ENCODE peak calls at places on chromosomes 1 and 21, in four cellular contexts. J is mesothelial cell of epicardium; F is CD8-positive, alpha-beta T cell; B is nephron progenitor cell. P is an unnamed sample.

GRCh38 chr21:35627462-35627861 is 432.9 kb downstream of the SETD4 start:
- DNase-seq in B (no peak), J (no peak), F (no peak), P (no peak)

GRCh38 chr1:240946926-240947325 is 335.0 kb upstream of the GREM2 start:
- DNase-seq in B (peak), J (no peak), F (no peak), P (peak)

GRCh38 chr1:43172532-43172972 is 422 bp downstream of the CFAP57 start:
- DNase-seq in B (peak), F (peak), J (no peak), P (peak)

GRCh38 chr1:203273206-203273868 is 32.0 kb upstream of the BTG2 start:
- DNase-seq in J (peak), B (peak), F (peak), P (peak)

GRCh38 chr1:84956655-84957054 is 40.3 kb downstream of the MCOLN2 start:
- DNase-seq in J (no peak), B (no peak), F (no peak), P (no peak)

GRCh38 chr1:145961425-145962156 is 2.8 kb downstream of the ANKRD34A start:
- DNase-seq in F (peak), B (peak), J (no peak), P (no peak)

GRCh38 chr1:164765557-164765956 is 206.6 kb downstream of the PBX1 start:
- DNase-seq in B (no peak), F (no peak), J (no peak), P (no peak)

GRCh38 chr1:165129568-165130164 is 226.8 kb downstream of the LMX1A start:
- DNase-seq in J (peak), B (peak), F (no peak), P (peak)

GRCh38 chr1:194466706-194467105 is 1280.3 kb upstream of the B3GALT2 start:
- DNase-seq in J (no peak), B (no peak), F (no peak), P (no peak)

GRCh38 chr1:20494609-20495311 is 8.8 kb upstream of the CAMK2N1 start:
- DNase-seq in J (no peak), B (no peak), F (no peak), P (no peak)

DNA sequence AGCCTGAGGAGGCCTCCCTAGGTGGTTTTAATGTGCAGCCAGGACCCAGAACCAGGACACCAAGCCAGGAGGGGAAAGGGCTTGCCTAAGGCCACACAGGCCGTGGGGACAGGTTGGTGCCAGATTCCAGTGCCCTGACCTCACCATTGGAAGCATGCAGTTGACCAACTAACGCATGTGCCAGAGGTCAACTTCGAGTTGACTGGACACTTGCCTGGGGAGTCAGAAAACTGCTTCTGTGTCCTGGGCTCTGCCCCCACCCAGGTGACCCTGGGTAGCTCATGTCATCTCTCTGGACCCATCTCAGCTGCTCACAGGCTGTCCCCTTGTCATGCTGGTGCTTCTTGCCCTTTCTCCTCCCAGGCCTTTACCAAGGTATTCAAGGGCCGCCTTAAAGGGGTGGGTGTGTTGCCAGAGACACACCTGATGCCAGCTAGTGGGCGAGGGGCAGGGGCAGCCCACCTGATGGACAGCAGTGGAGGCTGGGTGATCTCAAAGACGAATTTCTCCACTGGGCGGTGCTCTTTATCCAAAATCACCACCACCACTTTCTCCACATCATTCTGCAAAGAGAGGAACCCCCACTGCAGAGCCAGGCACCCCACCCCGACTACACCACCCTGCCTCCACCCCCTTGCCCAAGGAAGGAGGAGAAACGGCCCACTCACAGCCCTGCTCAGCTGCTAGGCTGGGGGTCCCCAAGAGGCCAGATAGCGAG is 4.4 kb downstream of the MAD2L2 start:
- DNase-seq in J (no peak), F (no peak), B (no peak), P (no peak)
- TF ChIP-seq CTCF in J (no peak), F (no peak), B (no peak), P (no peak)

GRCh38 chr21:42369821-42370220 is 3.5 kb upstream of the TFF1 start:
- DNase-seq in F (no peak), B (no peak), J (no peak), P (no peak)
- TF ChIP-seq CTCF in F (no peak), B (peak), J (no peak), P (peak)

GRCh38 chr1:150696151-150696550 is 803 bp downstream of the GOLPH3L start:
- DNase-seq in B (no peak), J (no peak), F (no peak), P (no peak)

GRCh38 chr1:150695561-150695960 is 1.4 kb downstream of the GOLPH3L start:
- DNase-seq in F (no peak), B (no peak), J (no peak), P (no peak)

GRCh38 chr1:150692720-150693119 is 4.2 kb downstream of the GOLPH3L start:
- DNase-seq in J (no peak), F (no peak), B (no peak), P (no peak)

GRCh38 chr1:150696590-150696989 is 364 bp downstream of the GOLPH3L start:
- DNase-seq in J (no peak), B (no peak), F (no peak), P (no peak)

DNA sequence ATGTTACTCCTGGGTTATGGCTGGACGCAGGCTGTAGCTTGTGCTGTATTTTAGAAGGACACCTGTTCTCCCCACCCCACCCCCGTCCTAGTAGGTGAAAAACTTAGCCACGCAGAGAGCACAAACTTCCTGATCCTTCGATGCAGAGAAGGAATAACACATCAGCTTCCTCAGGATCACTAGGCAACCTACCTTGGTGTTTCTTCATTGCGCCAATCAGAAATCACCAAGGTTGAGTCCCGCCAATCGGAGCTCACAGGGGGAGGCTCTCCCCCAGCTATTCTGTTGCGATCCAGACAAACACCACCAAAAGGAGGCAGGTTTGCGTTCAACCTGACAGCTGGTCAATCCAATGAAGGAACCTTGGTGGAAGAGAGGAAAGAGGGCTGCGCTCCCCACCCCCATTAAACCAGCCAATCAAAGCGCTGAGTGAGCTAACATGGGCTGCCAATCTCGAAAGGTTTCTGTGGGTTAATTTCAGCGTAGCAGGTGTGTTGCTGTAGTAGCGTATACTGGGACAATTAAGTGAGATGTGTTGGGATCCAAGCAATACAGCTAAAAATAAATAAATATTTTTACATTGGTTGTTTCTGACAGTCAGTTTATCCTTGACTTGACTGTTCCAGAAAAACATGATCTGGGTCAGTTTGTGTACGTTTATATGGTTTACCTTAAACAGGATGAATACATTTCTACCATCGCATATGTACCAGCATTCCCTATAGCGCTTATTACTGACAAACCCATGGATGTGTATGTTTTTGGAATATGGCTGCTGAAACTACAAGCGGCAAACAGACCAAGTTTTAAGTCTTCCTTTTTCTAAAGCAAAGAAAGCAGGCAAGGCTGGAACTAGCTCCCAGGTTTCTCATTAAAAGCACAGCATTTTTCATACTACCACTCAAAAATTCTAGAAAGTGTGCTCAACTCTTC is at the start of gene GOLPH3L:
- DNase-seq in J (peak), F (peak), B (peak), P (peak)
- TF ChIP-seq CTCF in J (no peak), F (no peak), B (no peak), P (no peak)

GRCh38 chr1:156055343-156055645 is 712 bp downstream of the LAMTOR2 start:
- DNase-seq in F (no peak), B (no peak), J (no peak), P (no peak)

GRCh38 chr1:156053770-156054499 is at the start of gene UBQLN4:
- DNase-seq in J (peak), F (peak), B (peak), P (peak)

GRCh38 chr1:156055649-156056048 is 1.1 kb downstream of the LAMTOR2 start:
- DNase-seq in B (no peak), F (no peak), J (no peak), P (no peak)

GRCh38 chr1:156052862-156053769 is 482 bp downstream of the UBQLN4 start:
- DNase-seq in F (peak), B (peak), J (peak), P (peak)

DNA sequence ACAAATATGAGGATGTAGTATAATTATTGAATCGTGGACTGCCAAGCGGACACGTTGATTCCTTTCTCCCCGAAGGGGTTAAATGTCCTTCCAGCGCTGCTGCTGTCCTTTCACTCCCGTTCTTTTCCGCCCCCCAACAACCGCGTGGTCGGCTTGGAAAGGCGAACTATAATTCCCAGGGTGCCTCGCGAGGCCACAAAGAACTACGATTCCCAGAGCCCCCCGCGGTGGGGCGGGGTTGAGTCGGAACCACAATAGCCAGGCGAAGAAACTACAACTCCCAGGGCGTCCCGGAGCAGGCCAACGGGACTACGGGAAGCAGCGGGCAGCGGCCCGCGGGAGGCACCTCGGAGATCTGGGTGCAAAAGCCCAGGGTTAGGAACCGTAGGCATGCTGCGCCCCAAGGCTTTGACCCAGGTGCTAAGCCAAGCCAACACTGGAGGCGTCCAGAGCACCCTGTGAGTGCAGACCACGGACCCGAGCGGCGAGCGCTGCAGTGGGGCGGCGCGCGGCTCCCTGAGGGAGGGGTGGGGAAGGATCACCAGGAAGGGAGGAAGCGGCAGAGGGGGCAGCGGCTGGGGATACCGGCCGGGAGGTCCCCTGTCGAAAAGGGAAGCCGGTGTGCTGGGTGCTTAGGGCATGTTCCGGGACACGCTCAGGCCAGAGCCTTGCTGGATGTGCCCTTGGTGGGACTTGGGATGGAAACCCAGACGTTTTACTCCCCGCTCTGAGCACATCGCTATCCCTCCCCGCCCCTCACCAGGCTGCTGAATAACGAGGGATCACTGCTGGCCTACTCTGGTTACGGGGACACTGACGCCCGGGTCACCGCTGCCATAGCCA is at the start of gene LAMTOR2:
- DNase-seq in J (peak), F (peak), B (peak), P (peak)
- TF ChIP-seq CTCF in J (peak), F (no peak), B (no peak), P (no peak)

DNA sequence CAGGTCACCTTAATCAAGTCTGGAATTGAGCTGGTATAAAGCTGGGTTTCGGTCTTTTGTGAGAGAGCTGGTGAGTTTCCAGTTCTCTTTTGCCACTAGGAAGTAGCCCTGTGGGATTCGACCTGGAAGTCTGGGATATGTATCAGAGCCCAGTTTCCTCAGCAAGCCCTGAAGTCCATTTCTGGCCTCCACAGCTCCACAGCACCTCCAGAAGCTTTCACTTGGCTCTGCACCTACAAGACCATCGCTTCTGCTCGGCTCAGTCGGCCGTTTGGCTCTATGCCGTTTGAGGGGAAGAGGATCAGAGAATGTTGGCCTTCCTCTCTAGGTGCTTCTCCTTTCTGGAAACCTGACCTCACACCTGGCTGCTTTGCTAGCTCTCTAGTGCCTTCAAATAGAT is 148.0 kb downstream of the GALNT2 start:
- DNase-seq in J (no peak), B (no peak), F (no peak), P (no peak)
- TF ChIP-seq CTCF in J (no peak), B (no peak), F (no peak), P (peak)

DNA sequence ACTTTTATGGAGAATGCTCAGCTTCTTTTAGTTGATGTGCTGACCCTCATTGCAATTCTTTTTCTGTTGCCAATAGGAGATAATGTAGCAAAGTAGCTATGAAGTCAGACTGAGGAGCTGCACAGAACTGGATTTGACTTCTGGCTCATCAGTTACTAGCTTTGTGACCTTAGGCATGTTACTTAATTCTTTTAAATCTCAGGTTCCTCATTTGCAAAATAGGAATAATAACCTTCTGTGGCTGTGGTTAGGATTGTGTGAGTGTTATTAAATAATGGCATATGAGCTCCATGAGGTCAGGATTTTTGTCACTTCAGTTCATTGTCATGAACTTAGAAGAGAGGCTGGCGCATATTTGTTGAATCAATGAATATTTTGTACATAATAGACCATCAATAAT is 237.6 kb upstream of the SGIP1 start:
- DNase-seq in B (no peak), F (no peak), J (no peak), P (no peak)
- TF ChIP-seq CTCF in B (no peak), F (no peak), J (no peak), P (no peak)